ENCODE peak calls at places on chromosomes 2 and 18, in ten cellular contexts. One of them, this sample, is unnamed. For H3K4me1, the result is how much of the 10 kb centered on the place peaks cover.

GRCh38 chr18:62510744-62511143 is 12.1 kb upstream of the ZCCHC2 start:
- DNase-seq in Peyer's patch: no peak
- DNase-seq in A549: no peak
- DNase-seq in suprapubic skin: no peak
- DNase-seq in HepG2: peak
- DNase-seq in IMR-90: no peak
- DNase-seq in adrenal gland: no peak
- DNase-seq in esophagus muscularis mucosa: peak
- DNase-seq in tibial nerve: no peak
- DNase-seq in stomach: no peak
- DNase-seq in this sample: no peak

GRCh38 chr18:44552706-44553105 is 128.0 kb upstream of the SETBP1 start:
- DNase-seq in suprapubic skin: no peak
- DNase-seq in A549: no peak
- DNase-seq in tibial nerve: no peak
- DNase-seq in adrenal gland: no peak
- DNase-seq in IMR-90: no peak
- DNase-seq in stomach: no peak
- DNase-seq in Peyer's patch: no peak
- DNase-seq in HepG2: no peak
- DNase-seq in esophagus muscularis mucosa: no peak
- DNase-seq in this sample: no peak

GRCh38 chr2:30752811-30753210 is 54.4 kb downstream of the CAPN13 start:
- DNase-seq in IMR-90: no peak
- DNase-seq in suprapubic skin: no peak
- DNase-seq in stomach: no peak
- DNase-seq in esophagus muscularis mucosa: no peak
- DNase-seq in adrenal gland: no peak
- DNase-seq in HepG2: no peak
- DNase-seq in tibial nerve: no peak
- DNase-seq in Peyer's patch: no peak
- DNase-seq in A549: no peak
- DNase-seq in this sample: no peak

GRCh38 chr2:53856272-53856671 is 3.5 kb downstream of the GPR75 start:
- DNase-seq in suprapubic skin: no peak
- DNase-seq in A549: no peak
- DNase-seq in IMR-90: no peak
- DNase-seq in stomach: no peak
- DNase-seq in esophagus muscularis mucosa: no peak
- DNase-seq in tibial nerve: no peak
- DNase-seq in Peyer's patch: no peak
- DNase-seq in HepG2: no peak
- DNase-seq in adrenal gland: no peak
- DNase-seq in this sample: no peak

GRCh38 chr2:196166876-196167275 is 4.5 kb downstream of the STK17B start:
- DNase-seq in IMR-90: peak
- DNase-seq in HepG2: no peak
- DNase-seq in esophagus muscularis mucosa: no peak
- DNase-seq in suprapubic skin: no peak
- DNase-seq in stomach: no peak
- DNase-seq in A549: no peak
- DNase-seq in tibial nerve: no peak
- DNase-seq in adrenal gland: no peak
- DNase-seq in Peyer's patch: no peak
- DNase-seq in this sample: no peak

GRCh38 chr2:44938287-44939073 is 3.0 kb upstream of the SIX3 start:
- DNase-seq in tibial nerve: no peak
- DNase-seq in HepG2: peak
- DNase-seq in Peyer's patch: no peak
- DNase-seq in IMR-90: no peak
- DNase-seq in suprapubic skin: no peak
- DNase-seq in A549: peak
- DNase-seq in stomach: no peak
- DNase-seq in esophagus muscularis mucosa: no peak
- DNase-seq in adrenal gland: no peak
- DNase-seq in this sample: no peak

GRCh38 chr18:47470941-47471340 is 219.5 kb upstream of the SKOR2 start:
- DNase-seq in Peyer's patch: no peak
- DNase-seq in esophagus muscularis mucosa: no peak
- DNase-seq in tibial nerve: no peak
- DNase-seq in stomach: no peak
- DNase-seq in suprapubic skin: no peak
- DNase-seq in IMR-90: no peak
- DNase-seq in A549: no peak
- DNase-seq in adrenal gland: no peak
- DNase-seq in HepG2: no peak
- DNase-seq in this sample: no peak

GRCh38 chr18:74190086-74190485 is 41.8 kb downstream of the TIMM21 start:
- DNase-seq in stomach: no peak
- DNase-seq in A549: no peak
- DNase-seq in tibial nerve: no peak
- DNase-seq in Peyer's patch: no peak
- DNase-seq in suprapubic skin: no peak
- DNase-seq in esophagus muscularis mucosa: no peak
- DNase-seq in IMR-90: peak
- DNase-seq in HepG2: no peak
- DNase-seq in adrenal gland: no peak
- DNase-seq in this sample: no peak

GRCh38 chr18:50030146-50030545 is 164.8 kb downstream of the MYO5B start:
- DNase-seq in A549: no peak
- DNase-seq in esophagus muscularis mucosa: no peak
- DNase-seq in Peyer's patch: no peak
- DNase-seq in IMR-90: no peak
- DNase-seq in adrenal gland: no peak
- DNase-seq in suprapubic skin: no peak
- DNase-seq in HepG2: no peak
- DNase-seq in tibial nerve: no peak
- DNase-seq in stomach: no peak
- DNase-seq in this sample: no peak

GRCh38 chr2:201450910-201451329 is 338 bp downstream of the TRAK2 start:
- DNase-seq in tibial nerve: peak
- DNase-seq in esophagus muscularis mucosa: no peak
- DNase-seq in Peyer's patch: no peak
- DNase-seq in IMR-90: peak
- DNase-seq in suprapubic skin: no peak
- DNase-seq in A549: no peak
- DNase-seq in adrenal gland: no peak
- DNase-seq in HepG2: no peak
- DNase-seq in stomach: no peak
- DNase-seq in this sample: no peak

GRCh38 chr2:95059656-95060370 is 34.3 kb downstream of the MAL start:
- DNase-seq in adrenal gland: no peak
- DNase-seq in suprapubic skin: peak
- DNase-seq in Peyer's patch: peak
- DNase-seq in stomach: peak
- DNase-seq in tibial nerve: no peak
- DNase-seq in A549: no peak
- DNase-seq in IMR-90: no peak
- DNase-seq in esophagus muscularis mucosa: no peak
- DNase-seq in HepG2: no peak
- DNase-seq in this sample: no peak

GRCh38 chr2:204354442-204354856 is 190.8 kb upstream of the PARD3B start:
- DNase-seq in suprapubic skin: no peak
- DNase-seq in A549: no peak
- DNase-seq in HepG2: no peak
- DNase-seq in adrenal gland: no peak
- DNase-seq in esophagus muscularis mucosa: no peak
- DNase-seq in IMR-90: peak
- DNase-seq in stomach: no peak
- DNase-seq in Peyer's patch: no peak
- DNase-seq in tibial nerve: no peak
- DNase-seq in this sample: no peak

GRCh38 chr2:241443486-241444223 is 64.7 kb downstream of the STK25 start:
- DNase-seq in adrenal gland: no peak
- DNase-seq in Peyer's patch: peak
- DNase-seq in suprapubic skin: no peak
- DNase-seq in HepG2: no peak
- DNase-seq in stomach: peak
- DNase-seq in esophagus muscularis mucosa: no peak
- DNase-seq in IMR-90: peak
- DNase-seq in A549: no peak
- DNase-seq in tibial nerve: no peak
- DNase-seq in this sample: no peak

GRCh38 chr2:201777869-201778268 is 2.9 kb downstream of the ALS2 start:
- DNase-seq in suprapubic skin: no peak
- DNase-seq in IMR-90: no peak
- DNase-seq in adrenal gland: no peak
- DNase-seq in HepG2: no peak
- DNase-seq in stomach: no peak
- DNase-seq in tibial nerve: no peak
- DNase-seq in esophagus muscularis mucosa: no peak
- DNase-seq in Peyer's patch: no peak
- DNase-seq in A549: no peak
- DNase-seq in this sample: no peak

GRCh38 chr2:165401285-165401852 is 68.1 kb upstream of the CSRNP3 start:
- DNase-seq in stomach: no peak
- DNase-seq in HepG2: peak
- DNase-seq in Peyer's patch: no peak
- DNase-seq in suprapubic skin: no peak
- DNase-seq in adrenal gland: peak
- DNase-seq in tibial nerve: no peak
- DNase-seq in esophagus muscularis mucosa: no peak
- DNase-seq in IMR-90: peak
- DNase-seq in A549: peak
- DNase-seq in this sample: peak

GRCh38 chr2:41907716-41908328 is 140.0 kb upstream of the PKDCC start:
- DNase-seq in esophagus muscularis mucosa: no peak
- DNase-seq in stomach: no peak
- DNase-seq in tibial nerve: no peak
- DNase-seq in A549: no peak
- DNase-seq in HepG2: no peak
- DNase-seq in adrenal gland: no peak
- DNase-seq in IMR-90: peak
- DNase-seq in suprapubic skin: no peak
- DNase-seq in Peyer's patch: no peak
- DNase-seq in this sample: no peak

GRCh38 chr18:48946329-48946835 is 4.4 kb downstream of the SMAD7 start:
- DNase-seq in suprapubic skin: no peak
- DNase-seq in HepG2: peak
- DNase-seq in adrenal gland: no peak
- DNase-seq in esophagus muscularis mucosa: no peak
- DNase-seq in tibial nerve: no peak
- DNase-seq in stomach: peak
- DNase-seq in Peyer's patch: no peak
- DNase-seq in A549: no peak
- DNase-seq in IMR-90: peak
- DNase-seq in this sample: peak

GRCh38 chr2:2413525-2413924 is 82.5 kb upstream of the MYT1L start:
- DNase-seq in adrenal gland: no peak
- DNase-seq in Peyer's patch: no peak
- DNase-seq in suprapubic skin: no peak
- DNase-seq in HepG2: no peak
- DNase-seq in IMR-90: no peak
- DNase-seq in esophagus muscularis mucosa: no peak
- DNase-seq in tibial nerve: no peak
- DNase-seq in A549: no peak
- DNase-seq in stomach: no peak
- DNase-seq in this sample: no peak

GRCh38 chr2:69704446-69704845 is 37.5 kb upstream of the ANXA4 start:
- DNase-seq in adrenal gland: no peak
- DNase-seq in A549: no peak
- DNase-seq in esophagus muscularis mucosa: no peak
- DNase-seq in IMR-90: no peak
- DNase-seq in stomach: no peak
- DNase-seq in suprapubic skin: no peak
- DNase-seq in Peyer's patch: no peak
- DNase-seq in HepG2: no peak
- DNase-seq in tibial nerve: no peak
- DNase-seq in this sample: no peak

GRCh38 chr2:10085852-10086148 is 5.6 kb upstream of the CYS1 start:
- DNase-seq in stomach: no peak
- DNase-seq in IMR-90: no peak
- DNase-seq in Peyer's patch: no peak
- DNase-seq in A549: no peak
- DNase-seq in esophagus muscularis mucosa: no peak
- DNase-seq in HepG2: no peak
- DNase-seq in tibial nerve: no peak
- DNase-seq in adrenal gland: no peak
- DNase-seq in suprapubic skin: no peak
- DNase-seq in this sample: peak
- H3K4me1 ChIP-seq in stomach: under half
- H3K4me1 ChIP-seq in IMR-90: under half
- H3K4me1 ChIP-seq in Peyer's patch: under half
- H3K4me1 ChIP-seq in A549: under half
- H3K4me1 ChIP-seq in esophagus muscularis mucosa: under half
- H3K4me1 ChIP-seq in HepG2: under half
- H3K4me1 ChIP-seq in tibial nerve: under half
- H3K4me1 ChIP-seq in adrenal gland: under half
- H3K4me1 ChIP-seq in suprapubic skin: under half
- H3K4me1 ChIP-seq in this sample: under half

GRCh38 chr2:108534577-108535379 is 508 bp downstream of the LIMS1 start:
- DNase-seq in esophagus muscularis mucosa: no peak
- DNase-seq in Peyer's patch: peak
- DNase-seq in HepG2: peak
- DNase-seq in tibial nerve: no peak
- DNase-seq in suprapubic skin: peak
- DNase-seq in adrenal gland: peak
- DNase-seq in IMR-90: no peak
- DNase-seq in A549: peak
- DNase-seq in stomach: peak
- DNase-seq in this sample: peak
- TF ChIP-seq POLR2A in esophagus muscularis mucosa: no peak
- TF ChIP-seq POLR2A in Peyer's patch: peak
- TF ChIP-seq POLR2A in HepG2: no peak
- TF ChIP-seq POLR2A in tibial nerve: no peak
- TF ChIP-seq POLR2A in suprapubic skin: no peak
- TF ChIP-seq POLR2A in adrenal gland: no peak
- TF ChIP-seq POLR2A in IMR-90: peak
- TF ChIP-seq POLR2A in A549: no peak
- TF ChIP-seq POLR2A in stomach: no peak
- TF ChIP-seq POLR2A in this sample: peak

GRCh38 chr18:58231930-58232329 is 187.9 kb downstream of the NEDD4L start:
- DNase-seq in adrenal gland: no peak
- DNase-seq in Peyer's patch: peak
- DNase-seq in HepG2: peak
- DNase-seq in A549: no peak
- DNase-seq in IMR-90: no peak
- DNase-seq in esophagus muscularis mucosa: no peak
- DNase-seq in tibial nerve: no peak
- DNase-seq in suprapubic skin: no peak
- DNase-seq in stomach: peak
- DNase-seq in this sample: peak
- H3K4me1 ChIP-seq in adrenal gland: under half
- H3K4me1 ChIP-seq in Peyer's patch: under half
- H3K4me1 ChIP-seq in HepG2: half or more
- H3K4me1 ChIP-seq in A549: half or more
- H3K4me1 ChIP-seq in IMR-90: under half
- H3K4me1 ChIP-seq in esophagus muscularis mucosa: under half
- H3K4me1 ChIP-seq in tibial nerve: under half
- H3K4me1 ChIP-seq in suprapubic skin: under half
- H3K4me1 ChIP-seq in stomach: half or more
- H3K4me1 ChIP-seq in this sample: half or more

DNA sequence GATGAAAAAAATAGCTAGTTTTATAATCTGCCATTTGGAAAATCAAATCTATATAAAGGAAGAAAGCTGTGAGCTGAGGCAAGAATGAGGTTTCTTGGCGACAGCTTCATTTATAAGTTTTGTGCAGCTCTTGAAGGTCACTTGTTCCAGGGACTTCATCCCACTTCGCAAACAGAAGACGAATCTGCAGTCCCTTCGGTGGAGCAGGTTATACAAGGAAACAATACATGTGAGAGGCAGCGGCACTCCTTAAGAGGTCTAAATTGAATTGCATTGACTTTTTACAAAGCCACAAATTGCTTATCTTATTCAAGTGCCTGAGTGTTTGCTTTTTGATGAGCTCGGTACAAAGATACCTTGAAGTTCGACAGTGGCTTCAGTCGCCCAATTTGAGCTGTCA is 72.2 kb downstream of the C1QL2 start:
- DNase-seq in A549: no peak
- DNase-seq in HepG2: no peak
- DNase-seq in Peyer's patch: no peak
- DNase-seq in stomach: no peak
- DNase-seq in adrenal gland: no peak
- DNase-seq in esophagus muscularis mucosa: peak
- DNase-seq in suprapubic skin: no peak
- DNase-seq in IMR-90: no peak
- DNase-seq in tibial nerve: no peak
- DNase-seq in this sample: no peak
- TF ChIP-seq POLR2A in A549: no peak
- TF ChIP-seq POLR2A in HepG2: no peak
- TF ChIP-seq POLR2A in Peyer's patch: no peak
- TF ChIP-seq POLR2A in stomach: no peak
- TF ChIP-seq POLR2A in adrenal gland: no peak
- TF ChIP-seq POLR2A in esophagus muscularis mucosa: no peak
- TF ChIP-seq POLR2A in suprapubic skin: no peak
- TF ChIP-seq POLR2A in IMR-90: no peak
- TF ChIP-seq POLR2A in tibial nerve: no peak
- TF ChIP-seq POLR2A in this sample: no peak